ENCODE peak calls at places on chromosomes 16 and 17, in four cellular contexts. One of them, this sample, is unnamed.

GRCh38 chr17:17822189-17822978 is 14.4 kb downstream of the SREBF1 start:
- DNase-seq in upper lobe of right lung: no peak
- DNase-seq in A549: no peak
- DNase-seq in kidney glomerular epithelial cell: no peak
- DNase-seq in this sample: no peak

GRCh38 chr16:28011223-28011622 is 52.3 kb downstream of the GSG1L start:
- DNase-seq in kidney glomerular epithelial cell: no peak
- DNase-seq in upper lobe of right lung: no peak
- DNase-seq in A549: no peak
- DNase-seq in this sample: no peak

GRCh38 chr17:28968269-28968913 is 17.1 kb upstream of the PHF12 start:
- DNase-seq in kidney glomerular epithelial cell: peak
- DNase-seq in upper lobe of right lung: no peak
- DNase-seq in A549: no peak
- DNase-seq in this sample: no peak

GRCh38 chr16:24166684-24167083 is 89.5 kb upstream of the CACNG3 start:
- DNase-seq in upper lobe of right lung: no peak
- DNase-seq in A549: no peak
- DNase-seq in kidney glomerular epithelial cell: no peak
- DNase-seq in this sample: no peak

GRCh38 chr16:80899804-80900592 is 95.6 kb upstream of the CDYL2 start:
- DNase-seq in upper lobe of right lung: peak
- DNase-seq in A549: peak
- DNase-seq in kidney glomerular epithelial cell: no peak
- DNase-seq in this sample: no peak

GRCh38 chr16:69195371-69196029 is 8.5 kb downstream of the SNTB2 start:
- DNase-seq in A549: no peak
- DNase-seq in upper lobe of right lung: no peak
- DNase-seq in kidney glomerular epithelial cell: no peak
- DNase-seq in this sample: no peak

GRCh38 chr16:86207350-86207749 is 303.0 kb upstream of the FOXF1 start:
- DNase-seq in kidney glomerular epithelial cell: no peak
- DNase-seq in A549: no peak
- DNase-seq in upper lobe of right lung: peak
- DNase-seq in this sample: no peak

GRCh38 chr17:28755486-28755885 is 11.7 kb downstream of the TRAF4 start:
- DNase-seq in upper lobe of right lung: peak
- DNase-seq in A549: no peak
- DNase-seq in kidney glomerular epithelial cell: peak
- DNase-seq in this sample: no peak

GRCh38 chr16:30068750-30069574 is 3.4 kb downstream of the ALDOA start:
- DNase-seq in kidney glomerular epithelial cell: no peak
- DNase-seq in upper lobe of right lung: no peak
- DNase-seq in A549: peak
- DNase-seq in this sample: no peak

GRCh38 chr17:55390364-55390977 is 31.2 kb downstream of the MMD start:
- DNase-seq in upper lobe of right lung: no peak
- DNase-seq in kidney glomerular epithelial cell: no peak
- DNase-seq in A549: no peak
- DNase-seq in this sample: no peak

GRCh38 chr17:37490022-37490587 is 414 bp downstream of the DUSP14 start:
- DNase-seq in upper lobe of right lung: peak
- DNase-seq in A549: peak
- DNase-seq in kidney glomerular epithelial cell: no peak
- DNase-seq in this sample: no peak

GRCh38 chr16:89090182-89090630 is 3.4 kb upstream of the ACSF3 start:
- DNase-seq in kidney glomerular epithelial cell: no peak
- DNase-seq in upper lobe of right lung: no peak
- DNase-seq in A549: no peak
- DNase-seq in this sample: no peak

GRCh38 chr17:17398188-17398927 is 78.4 kb upstream of the MED9 start:
- DNase-seq in kidney glomerular epithelial cell: no peak
- DNase-seq in A549: no peak
- DNase-seq in upper lobe of right lung: no peak
- DNase-seq in this sample: no peak

GRCh38 chr17:30520436-30520835 is 43.2 kb downstream of the GOSR1 start:
- DNase-seq in kidney glomerular epithelial cell: no peak
- DNase-seq in A549: no peak
- DNase-seq in upper lobe of right lung: no peak
- DNase-seq in this sample: no peak

GRCh38 chr17:77636835-77637806 is 321.4 kb upstream of the TNRC6C start:
- DNase-seq in kidney glomerular epithelial cell: no peak
- DNase-seq in A549: no peak
- DNase-seq in upper lobe of right lung: no peak
- DNase-seq in this sample: no peak

GRCh38 chr17:13544292-13544691 is 57.4 kb downstream of the HS3ST3A1 start:
- DNase-seq in upper lobe of right lung: peak
- DNase-seq in kidney glomerular epithelial cell: peak
- DNase-seq in A549: peak
- DNase-seq in this sample: peak

GRCh38 chr17:37429039-37429438 is 22.4 kb downstream of the TADA2A start:
- DNase-seq in kidney glomerular epithelial cell: no peak
- DNase-seq in upper lobe of right lung: no peak
- DNase-seq in A549: no peak
- DNase-seq in this sample: no peak

GRCh38 chr16:89343501-89344291 is 126.2 kb downstream of the ZNF778 start:
- DNase-seq in A549: no peak
- DNase-seq in upper lobe of right lung: peak
- DNase-seq in kidney glomerular epithelial cell: peak
- DNase-seq in this sample: no peak

GRCh38 chr17:67258836-67259468 is 14.0 kb upstream of the HELZ start:
- DNase-seq in upper lobe of right lung: no peak
- DNase-seq in A549: no peak
- DNase-seq in kidney glomerular epithelial cell: no peak
- DNase-seq in this sample: no peak

GRCh38 chr16:88731699-88732098 is 25.4 kb downstream of the CTU2 start:
- DNase-seq in A549: no peak
- DNase-seq in upper lobe of right lung: no peak
- DNase-seq in kidney glomerular epithelial cell: no peak
- DNase-seq in this sample: no peak

GRCh38 chr16:71775949-71776348 is 32.7 kb downstream of the AP1G1 start:
- DNase-seq in A549: no peak
- DNase-seq in kidney glomerular epithelial cell: no peak
- DNase-seq in upper lobe of right lung: no peak
- DNase-seq in this sample: no peak

GRCh38 chr16:50263940-50264929 is 2.1 kb upstream of the ADCY7 start:
- DNase-seq in kidney glomerular epithelial cell: no peak
- DNase-seq in A549: peak
- DNase-seq in upper lobe of right lung: no peak
- DNase-seq in this sample: no peak

GRCh38 chr17:18182190-18182977 is 1.2 kb upstream of the ALKBH5 start:
- DNase-seq in A549: no peak
- DNase-seq in upper lobe of right lung: no peak
- DNase-seq in kidney glomerular epithelial cell: no peak
- DNase-seq in this sample: no peak

GRCh38 chr17:7590743-7591142 is 849 bp upstream of the SOX15 start:
- DNase-seq in kidney glomerular epithelial cell: no peak
- DNase-seq in A549: peak
- DNase-seq in upper lobe of right lung: no peak
- DNase-seq in this sample: no peak

GRCh38 chr17:68954146-68954971 is 833 bp downstream of the ABCA8 start:
- DNase-seq in upper lobe of right lung: no peak
- DNase-seq in kidney glomerular epithelial cell: no peak
- DNase-seq in A549: no peak
- DNase-seq in this sample: no peak

GRCh38 chr17:45757431-45758218 is 26.5 kb upstream of the CRHR1 start:
- DNase-seq in kidney glomerular epithelial cell: no peak
- DNase-seq in A549: no peak
- DNase-seq in upper lobe of right lung: no peak
- DNase-seq in this sample: no peak

GRCh38 chr17:46949291-46950174 is 26.6 kb downstream of the GOSR2 start:
- DNase-seq in kidney glomerular epithelial cell: peak
- DNase-seq in upper lobe of right lung: no peak
- DNase-seq in A549: no peak
- DNase-seq in this sample: no peak

GRCh38 chr17:16941072-16941641 is 30.8 kb downstream of the TNFRSF13B start:
- DNase-seq in kidney glomerular epithelial cell: no peak
- DNase-seq in A549: no peak
- DNase-seq in upper lobe of right lung: no peak
- DNase-seq in this sample: no peak

GRCh38 chr16:86905302-86905701 is 327.0 kb downstream of the FOXL1 start:
- DNase-seq in kidney glomerular epithelial cell: no peak
- DNase-seq in upper lobe of right lung: peak
- DNase-seq in A549: no peak
- DNase-seq in this sample: no peak

GRCh38 chr17:8740486-8740885 is 4.2 kb downstream of the CCDC42 start:
- DNase-seq in kidney glomerular epithelial cell: no peak
- DNase-seq in upper lobe of right lung: no peak
- DNase-seq in A549: no peak
- DNase-seq in this sample: no peak

GRCh38 chr17:81572499-81573030 is 20.4 kb upstream of the FAAP100 start:
- DNase-seq in A549: no peak
- DNase-seq in upper lobe of right lung: no peak
- DNase-seq in kidney glomerular epithelial cell: no peak
- DNase-seq in this sample: no peak

GRCh38 chr17:29593546-29594440 is 861 bp downstream of the ANKRD13B start:
- DNase-seq in upper lobe of right lung: peak
- DNase-seq in kidney glomerular epithelial cell: no peak
- DNase-seq in A549: peak
- DNase-seq in this sample: no peak

GRCh38 chr16:14502256-14502875 is 127.7 kb downstream of the PARN start:
- DNase-seq in upper lobe of right lung: no peak
- DNase-seq in kidney glomerular epithelial cell: no peak
- DNase-seq in A549: no peak
- DNase-seq in this sample: no peak

GRCh38 chr16:70740919-70741778 is 55.3 kb upstream of the MTSS2 start:
- DNase-seq in kidney glomerular epithelial cell: peak
- DNase-seq in A549: no peak
- DNase-seq in upper lobe of right lung: no peak
- DNase-seq in this sample: no peak

GRCh38 chr16:82701302-82702022 is 74.7 kb downstream of the CDH13 start:
- DNase-seq in upper lobe of right lung: no peak
- DNase-seq in A549: no peak
- DNase-seq in kidney glomerular epithelial cell: no peak
- DNase-seq in this sample: no peak

GRCh38 chr17:35088911-35089845 is 25.7 kb upstream of the RFFL start:
- DNase-seq in kidney glomerular epithelial cell: peak
- DNase-seq in upper lobe of right lung: peak
- DNase-seq in A549: peak
- DNase-seq in this sample: no peak

GRCh38 chr16:56938664-56939513 is 6.9 kb downstream of the HERPUD1 start:
- DNase-seq in kidney glomerular epithelial cell: no peak
- DNase-seq in A549: no peak
- DNase-seq in upper lobe of right lung: no peak
- DNase-seq in this sample: no peak